ENCODE peak calls at places on chromosomes 1 and 21, in four cellular contexts. S is colonic mucosa, V is HCT116, R is ovary. G is an unnamed sample. For H3K36me3, the result is how much of the 10 kb centered on the place peaks cover.

GRCh38 chr1:167196185-167196584 is 24.5 kb upstream of the POU2F1 start:
- DNase-seq in S (no peak), V (no peak), R (no peak), G (no peak)

GRCh38 chr1:3993606-3994375 is 93.7 kb upstream of the C1orf174 start:
- DNase-seq in S (no peak), V (no peak), R (no peak), G (no peak)

GRCh38 chr21:45525153-45525909 is 16.9 kb downstream of the SLC19A1 start:
- DNase-seq in S (peak), V (no peak), R (peak), G (peak)

GRCh38 chr1:232575524-232576040 is 54.4 kb downstream of the SIPA1L2 start:
- DNase-seq in S (no peak), V (no peak), R (no peak), G (no peak)

GRCh38 chr1:112673589-112674439 is 645 bp upstream of the MOV10 start:
- DNase-seq in S (no peak), V (peak), R (no peak), G (peak)

GRCh38 chr1:234188454-234188792 is 184.8 kb upstream of the COA6 start:
- DNase-seq in S (no peak), V (peak), R (no peak), G (no peak)

GRCh38 chr1:218813247-218813646 is 360.4 kb upstream of the LYPLAL1 start:
- DNase-seq in S (no peak), V (no peak), R (no peak), G (no peak)

GRCh38 chr1:51600529-51600928 is 16.4 kb upstream of the OSBPL9 start:
- DNase-seq in S (no peak), V (no peak), R (no peak), G (no peak)

DNA sequence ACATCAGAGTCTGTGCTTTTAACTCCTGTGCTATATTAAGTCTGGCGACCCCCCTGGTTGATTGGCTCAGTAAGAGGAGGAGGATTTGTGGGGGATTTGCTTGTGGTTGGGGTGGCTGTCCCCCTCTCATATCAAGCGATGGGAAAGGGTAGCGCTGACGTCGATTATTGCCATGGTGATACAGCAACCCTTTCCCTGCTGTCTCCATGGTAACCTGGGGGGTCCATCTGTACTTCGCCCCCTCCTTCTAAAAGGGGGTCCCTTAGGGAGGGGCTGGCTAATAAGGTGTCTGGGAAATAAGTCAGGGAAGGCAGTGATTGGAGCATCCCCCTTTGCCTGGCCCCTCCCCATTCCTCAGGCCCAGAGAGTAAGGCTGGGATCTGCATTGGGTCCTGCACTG is 4.7 kb downstream of the FAM229A start:
- DNase-seq in S (no peak), V (no peak), R (no peak), G (no peak)
- H3K27ac ChIP-seq in S (no peak), V (no peak), R (no peak), G (no peak)

GRCh38 chr1:101240041-101240430 is 3.2 kb downstream of the S1PR1 start:
- DNase-seq in S (no peak), V (no peak), R (no peak), G (no peak)
- H3K4me3 ChIP-seq in S (no peak), V (no peak), R (no peak), G (no peak)

GRCh38 chr1:54218883-54219687 is 19.1 kb downstream of the MRPL37 start:
- DNase-seq in S (peak), V (no peak), R (no peak), G (peak)
- H3K36me3 ChIP-seq in S (under half), V (under half), R (under half), G (under half)

GRCh38 chr1:227445092-227445674 is 118.2 kb upstream of the ZNF678 start:
- DNase-seq in S (no peak), V (no peak), R (no peak), G (peak)

GRCh38 chr1:227449727-227450420 is 113.5 kb upstream of the ZNF678 start:
- DNase-seq in S (no peak), V (no peak), R (no peak), G (no peak)

GRCh38 chr1:227445746-227446145 is 117.6 kb upstream of the ZNF678 start:
- DNase-seq in S (no peak), V (no peak), R (no peak), G (peak)

GRCh38 chr1:227449051-227449450 is 114.3 kb upstream of the ZNF678 start:
- DNase-seq in S (no peak), V (no peak), R (no peak), G (peak)

GRCh38 chr1:227447531-227447990 is 115.8 kb upstream of the ZNF678 start:
- DNase-seq in S (no peak), V (no peak), R (no peak), G (peak)
- H3K27ac ChIP-seq in S (no peak), V (no peak), R (no peak), G (no peak)